ENCODE peak calls at places on chromosomes 11 and 22, in six cellular contexts. B is GM12891, E is GM12878, O is H1, K is K562, U is HepG2. I is an unnamed sample.

GRCh38 chr11:130451261-130452019 is 3.0 kb downstream of the ADAMTS15 start:
- DNase-seq in K (no peak), O (no peak), U (no peak), B (no peak), E (no peak), I (no peak)

GRCh38 chr11:4480577-4481539 is 1.6 kb upstream of the OR52K1 start:
- DNase-seq in U (no peak), E (no peak), O (no peak), K (no peak), B (no peak), I (no peak)

GRCh38 chr11:76153609-76153949 is 52.7 kb downstream of the WNT11 start:
- DNase-seq in O (no peak), U (peak), E (no peak), K (no peak), B (no peak), I (no peak)

GRCh38 chr11:94809251-94809650 is 41.1 kb downstream of the AMOTL1 start:
- DNase-seq in K (no peak), B (no peak), U (no peak), E (no peak), O (no peak), I (no peak)

GRCh38 chr11:8019671-8020597 is 32.8 kb downstream of the EIF3F start:
- DNase-seq in O (no peak), E (no peak), K (no peak), B (peak), U (no peak), I (no peak)

GRCh38 chr11:69497221-69497787 is 15.8 kb downstream of the LINC01488 start:
- DNase-seq in O (peak), U (peak), E (no peak), B (no peak), K (no peak), I (no peak)

GRCh38 chr22:49349181-49349835 is 478.4 kb downstream of the BRD1 start:
- DNase-seq in K (no peak), O (no peak), B (no peak), U (no peak), E (no peak), I (no peak)

GRCh38 chr11:103539166-103539565 is 429.9 kb downstream of the DYNC2H1 start:
- DNase-seq in E (no peak), O (no peak), U (no peak), K (no peak), B (no peak), I (no peak)

GRCh38 chr22:21985214-21985613 is 2.6 kb upstream of the TOP3B start:
- DNase-seq in O (no peak), B (no peak), U (no peak), K (no peak), E (no peak), I (no peak)

GRCh38 chr11:113378013-113378412 is 9.6 kb upstream of the ANKK1 start:
- DNase-seq in K (no peak), U (no peak), O (no peak), B (no peak), E (no peak), I (no peak)

GRCh38 chr11:29336727-29337212 is 680.1 kb downstream of the KCNA4 start:
- DNase-seq in E (no peak), O (no peak), B (no peak), K (no peak), U (no peak), I (no peak)

GRCh38 chr11:58577441-58578135 is 1.3 kb upstream of the ZFP91 start:
- DNase-seq in E (peak), K (peak), O (no peak), B (no peak), U (peak), I (no peak)

GRCh38 chr22:30044369-30044768 is 35.9 kb upstream of the HORMAD2 start:
- DNase-seq in E (no peak), O (no peak), K (no peak), B (no peak), U (peak), I (no peak)

GRCh38 chr22:20109411-20110358 is 6.2 kb upstream of the RANBP1 start:
- DNase-seq in U (no peak), E (no peak), K (no peak), B (no peak), O (no peak), I (no peak)

GRCh38 chr11:96113100-96113710 is 189.3 kb upstream of the MTMR2 start:
- DNase-seq in E (no peak), U (no peak), B (no peak), O (no peak), K (no peak), I (no peak)

GRCh38 chr22:45246060-45246985 is 5.6 kb upstream of the KIAA0930 start:
- DNase-seq in E (no peak), B (no peak), O (no peak), K (no peak), U (peak), I (no peak)

GRCh38 chr11:45934580-45935318 is 12.3 kb downstream of the LARGE2 start:
- DNase-seq in K (no peak), U (no peak), O (no peak), B (no peak), E (no peak), I (no peak)

GRCh38 chr22:39174498-39175120 is 22.1 kb upstream of the CBX7 start:
- DNase-seq in E (no peak), U (peak), B (no peak), O (peak), K (no peak), I (no peak)

GRCh38 chr11:69636512-69636866 is 4.5 kb upstream of the CCND1 start:
- DNase-seq in U (no peak), O (peak), E (no peak), K (no peak), B (no peak), I (no peak)

GRCh38 chr22:17943533-17944204 is 80.7 kb downstream of the MICAL3 start:
- DNase-seq in E (no peak), K (no peak), B (no peak), O (no peak), U (no peak), I (no peak)

GRCh38 chr11:35101223-35101622 is 37.7 kb upstream of the CD44 start:
- DNase-seq in U (peak), O (no peak), K (no peak), E (no peak), B (no peak), I (no peak)

GRCh38 chr11:95055273-95055897 is 6.2 kb downstream of the KDM4F start:
- DNase-seq in K (no peak), E (no peak), B (no peak), O (no peak), U (no peak), I (no peak)

GRCh38 chr11:127071606-127072005 is 71.0 kb upstream of the KIRREL3 start:
- DNase-seq in U (no peak), O (no peak), K (no peak), B (no peak), E (no peak), I (no peak)

GRCh38 chr11:35907648-35908431 is 36.0 kb upstream of the LDLRAD3 start:
- DNase-seq in U (no peak), O (no peak), E (peak), B (peak), K (no peak), I (no peak)

GRCh38 chr11:2290351-2290841 is 11.3 kb downstream of the C11orf21 start:
- DNase-seq in K (no peak), B (no peak), U (no peak), E (no peak), O (no peak), I (no peak)

GRCh38 chr11:18384157-18384641 is 10.2 kb upstream of the LDHA start:
- DNase-seq in O (no peak), B (no peak), K (peak), U (peak), E (peak), I (no peak)
- TF ChIP-seq TAF1 in O (no peak), B (peak), K (no peak), U (no peak), E (no peak), I (peak)

GRCh38 chr11:116703421-116703820 is 69.4 kb downstream of the BUD13 start:
- DNase-seq in B (no peak), K (no peak), U (no peak), O (no peak), E (no peak), I (no peak)

GRCh38 chr11:116710762-116711161 is 62.0 kb downstream of the BUD13 start:
- DNase-seq in O (no peak), K (no peak), U (no peak), B (no peak), E (no peak), I (no peak)

GRCh38 chr11:116709970-116710369 is 62.8 kb downstream of the BUD13 start:
- DNase-seq in K (no peak), O (no peak), E (no peak), U (no peak), B (no peak), I (no peak)

GRCh38 chr11:116707746-116708145 is 65.0 kb downstream of the BUD13 start:
- DNase-seq in B (no peak), U (no peak), O (no peak), K (no peak), E (no peak), I (no peak)

DNA sequence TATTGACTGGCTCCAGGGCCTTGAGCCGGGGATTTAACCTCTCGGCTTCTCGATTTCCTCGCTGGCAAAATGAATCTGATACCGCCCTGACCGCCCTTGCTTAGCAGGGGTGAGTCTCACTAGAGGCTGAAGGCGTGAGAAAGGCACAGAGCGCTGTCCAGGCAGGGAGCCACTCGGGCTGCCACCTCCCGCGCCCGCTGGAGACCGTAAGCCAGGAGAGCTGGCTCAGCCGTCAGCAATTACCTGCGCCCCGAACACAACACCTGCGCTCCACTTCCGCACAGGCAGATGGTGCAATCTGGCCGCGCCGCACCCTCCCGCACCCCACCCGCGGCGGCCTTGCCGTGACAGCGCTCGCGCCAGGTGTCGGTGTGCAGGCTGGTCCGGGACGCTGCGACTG is 65.5 kb downstream of the BUD13 start:
- DNase-seq in O (no peak), K (no peak), E (no peak), B (no peak), U (no peak), I (no peak)
- TF ChIP-seq POLR2A in O (no peak), K (no peak), E (no peak), B (no peak), U (no peak), I (no peak)

DNA sequence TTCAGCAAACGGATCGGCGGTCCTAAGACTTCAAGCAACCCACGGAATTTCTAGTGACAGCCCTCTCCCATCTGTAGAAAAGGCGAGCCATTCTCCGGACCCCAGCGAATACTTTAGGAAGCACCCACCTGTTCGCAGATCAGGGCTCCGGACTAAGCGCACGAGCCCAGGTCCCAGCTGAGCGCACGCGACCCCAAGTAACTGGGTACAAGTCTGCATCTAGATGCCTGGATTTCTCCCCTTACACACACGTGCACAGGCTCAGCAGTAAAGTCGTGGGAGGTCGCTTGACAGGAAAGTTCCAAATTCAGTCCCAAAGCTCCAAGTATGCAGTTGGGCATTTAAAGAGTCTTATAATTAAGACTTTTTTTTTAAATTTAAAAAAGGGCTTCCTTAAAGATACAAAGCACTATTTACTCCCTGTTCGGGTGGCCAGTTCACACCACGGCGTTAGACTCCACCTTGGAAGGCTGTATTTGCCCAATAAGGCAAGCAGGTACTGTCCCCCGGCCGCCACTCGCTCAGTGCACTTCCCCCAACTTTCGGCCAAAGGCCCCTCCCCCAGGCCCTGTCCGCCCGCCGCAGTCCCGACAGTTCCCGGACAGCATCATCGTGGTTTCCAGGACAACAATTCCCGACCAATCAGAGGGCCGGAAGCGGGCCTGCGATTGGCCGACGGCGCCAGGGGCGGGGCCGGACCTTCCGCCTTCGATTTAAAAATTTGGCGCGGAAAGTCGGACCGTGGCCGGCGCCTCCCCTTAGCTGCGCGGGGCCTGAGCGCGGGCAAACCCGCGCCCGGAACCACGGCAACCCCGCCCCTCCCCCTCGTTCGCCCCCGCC is at the start of gene E2F8:
- DNase-seq in E (peak), O (peak), K (peak), B (peak), U (peak), I (peak)
- TF ChIP-seq TAF1 in E (no peak), O (peak), K (peak), B (peak), U (no peak), I (peak)

DNA sequence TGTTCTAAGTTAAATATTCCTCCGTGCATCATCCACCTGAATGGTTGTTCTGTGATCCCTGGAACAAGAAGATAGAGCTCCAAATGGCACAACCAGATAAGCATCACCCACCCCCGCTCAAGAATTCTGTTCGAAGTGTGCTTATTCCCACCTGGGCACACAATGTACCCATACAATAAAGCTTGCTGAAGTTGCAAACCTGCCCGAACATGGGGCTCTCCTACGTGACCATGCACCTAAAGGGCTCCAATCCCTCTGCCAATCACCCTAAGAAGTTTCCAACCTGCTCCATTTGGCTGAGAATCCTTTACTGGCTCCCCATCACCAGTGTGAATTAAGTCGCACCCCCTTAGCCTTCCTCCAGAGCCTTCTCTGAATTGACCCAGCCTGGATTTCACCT is 1157.4 kb downstream of the TBC1D22A start:
- DNase-seq in K (no peak), E (no peak), U (no peak), B (no peak), O (no peak), I (no peak)
- TF ChIP-seq POLR2A in K (no peak), E (no peak), U (no peak), B (no peak), O (no peak), I (no peak)

DNA sequence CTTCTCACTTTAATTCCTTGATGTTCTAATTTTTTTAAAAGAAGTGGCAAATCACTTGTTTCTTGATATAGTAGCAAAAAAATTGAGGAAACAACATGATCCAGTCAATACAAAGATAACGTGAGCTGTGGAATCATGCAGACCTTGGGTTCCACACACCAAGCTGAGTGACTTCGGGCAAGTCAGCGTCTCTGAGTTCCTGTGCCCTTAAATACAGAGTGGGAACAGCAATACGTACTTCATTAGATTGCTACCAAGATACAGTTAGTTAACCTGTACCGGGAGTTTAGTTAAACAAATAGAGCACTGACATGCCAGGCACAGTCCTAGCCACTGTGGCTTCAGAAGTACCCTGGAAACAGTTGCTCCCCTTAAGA is 58.5 kb downstream of the PPP2R1B start:
- DNase-seq in K (no peak), O (no peak), B (no peak), E (no peak), U (no peak), I (no peak)
- TF ChIP-seq TAF1 in K (no peak), O (no peak), B (no peak), E (no peak), U (no peak), I (no peak)

I was measured in GM12892.